ENCODE peak calls at places on chromosomes 11 and 22, in six cellular contexts. V is CD8-positive, alpha-beta T cell; F is NCI-H460; P is GM23248; I is cardiac fibroblast; Y is NCI-H2029. H is an unnamed sample.
A peak's percentile ranks its signal among the peaks of the same experiment; 100 is the strongest.

GRCh38 chr11:69044111-69045013 is 4.4 kb upstream of the TPCN2 start:
- DNase-seq in V (no peak), F (peak; percentile 65), P (peak; percentile 89), I (peak; percentile 69), Y (peak; percentile 8), H (peak; percentile 89)

GRCh38 chr22:27129266-27129665 is 471.9 kb downstream of the MIAT start:
- DNase-seq in V (no peak), F (peak; percentile 82), P (peak; percentile 84), I (peak; percentile 96), Y (no peak), H (peak; percentile 19)

GRCh38 chr11:91773090-91773489 is 451.5 kb upstream of the FAT3 start:
- DNase-seq in V (no peak), F (no peak), P (no peak), I (no peak), Y (no peak), H (peak; percentile 86)

GRCh38 chr11:3157381-3158130 is 7.6 kb downstream of the OSBPL5 start:
- DNase-seq in V (no peak), F (no peak), P (peak; percentile 68), I (no peak), Y (no peak), H (peak; percentile 14)

GRCh38 chr11:47333886-47334443 is 18.5 kb downstream of the MYBPC3 start:
- DNase-seq in V (no peak), F (no peak), P (no peak), I (no peak), Y (no peak), H (no peak)

GRCh38 chr11:120928506-120929062 is 95.3 kb upstream of the TBCEL start:
- DNase-seq in V (no peak), F (no peak), P (no peak), I (no peak), Y (no peak), H (no peak)

GRCh38 chr11:71372693-71373657 is 75.2 kb downstream of the DHCR7 start:
- DNase-seq in V (no peak), F (no peak), P (peak; percentile 54), I (peak; percentile 36), Y (no peak), H (no peak)

GRCh38 chr11:2943711-2944118 is 14.5 kb upstream of the PHLDA2 start:
- DNase-seq in V (no peak), F (no peak), P (peak; percentile 57), I (no peak), Y (peak; percentile 84), H (no peak)

GRCh38 chr11:47412152-47412746 is 3.9 kb downstream of the SLC39A13 start:
- DNase-seq in V (no peak), F (no peak), P (peak; percentile 75), I (peak; percentile 57), Y (no peak), H (peak; percentile 74)

GRCh38 chr22:32444068-32444467 is 20.2 kb downstream of the BPIFC start:
- DNase-seq in V (no peak), F (peak; percentile 22), P (no peak), I (no peak), Y (no peak), H (peak; percentile 37)

GRCh38 chr11:9462806-9463537 is 2.2 kb downstream of the ZNF143 start:
- DNase-seq in V (no peak), F (no peak), P (no peak), I (peak; percentile 41), Y (no peak), H (no peak)

GRCh38 chr11:94873910-94874575 is 99.3 kb downstream of the CWC15 start:
- DNase-seq in V (no peak), F (no peak), P (no peak), I (no peak), Y (no peak), H (no peak)

GRCh38 chr11:15605094-15605493 is 490.4 kb downstream of the INSC start:
- DNase-seq in V (no peak), F (no peak), P (no peak), I (no peak), Y (peak; percentile 39), H (no peak)

GRCh38 chr22:36221799-36222751 is 17.3 kb downstream of the APOL2 start:
- DNase-seq in V (peak; percentile 42), F (peak; percentile 22), P (peak; percentile 55), I (peak; percentile 52), Y (peak; percentile 3), H (peak; percentile 49)

GRCh38 chr11:789951-790350 is at the start of gene CEND1:
- DNase-seq in V (no peak), F (no peak), P (peak; percentile 82), I (peak; percentile 47), Y (no peak), H (peak; percentile 67)

GRCh38 chr11:6968816-6969215 is 42.6 kb downstream of the ZNF215 start:
- DNase-seq in V (no peak), F (no peak), P (peak; percentile 81), I (peak; percentile 69), Y (no peak), H (no peak)